ENCODE peak calls at places on chromosomes 7 and 10, in six cellular contexts. L is fibroblast of mammary gland, R is AG04450, A is GM12864, D is mucosa of descending colon, P is gastrocnemius medialis. N is an unnamed sample.

GRCh38 chr10:32323051-32323450 is 23.9 kb downstream of the EPC1 start:
- DNase-seq in L (no peak), R (no peak), A (no peak), D (no peak), P (no peak), N (no peak)

GRCh38 chr7:117808273-117808868 is 64.9 kb downstream of the CTTNBP2 start:
- DNase-seq in L (peak), R (no peak), A (no peak), D (peak), P (no peak), N (no peak)

GRCh38 chr7:139984642-139985539 is 77.9 kb downstream of the PARP12 start:
- DNase-seq in L (no peak), R (no peak), A (no peak), D (no peak), P (no peak), N (no peak)

GRCh38 chr10:316390-316789 is 181.1 kb downstream of the ZMYND11 start:
- DNase-seq in L (no peak), R (no peak), A (no peak), D (no peak), P (no peak), N (no peak)

GRCh38 chr10:44994752-44995530 is 5.8 kb upstream of the ZNF22 start:
- DNase-seq in L (no peak), R (no peak), A (no peak), D (no peak), P (no peak), N (no peak)

GRCh38 chr10:102347236-102347828 is 48.2 kb upstream of the NFKB2 start:
- DNase-seq in L (peak), R (no peak), A (no peak), D (peak), P (peak), N (no peak)

GRCh38 chr7:17118412-17118811 is 180.0 kb upstream of the AHR start:
- DNase-seq in L (no peak), R (no peak), A (no peak), D (no peak), P (no peak), N (no peak)

GRCh38 chr10:14821635-14822375 is 16.0 kb downstream of the CDNF start:
- DNase-seq in L (no peak), R (no peak), A (no peak), D (peak), P (no peak), N (no peak)

GRCh38 chr7:17060051-17060450 is 178.3 kb upstream of the AGR3 start:
- DNase-seq in L (no peak), R (no peak), A (no peak), D (no peak), P (no peak), N (no peak)

GRCh38 chr7:77867208-77867915 is 68.8 kb downstream of the PHTF2 start:
- DNase-seq in L (no peak), R (no peak), A (no peak), D (no peak), P (no peak), N (no peak)

GRCh38 chr7:101315336-101315735 is 6.3 kb downstream of the IFT22 start:
- DNase-seq in L (peak), R (no peak), A (peak), D (peak), P (no peak), N (no peak)

GRCh38 chr10:35735412-35735811 is 93.3 kb upstream of the FZD8 start:
- DNase-seq in L (peak), R (no peak), A (no peak), D (no peak), P (no peak), N (peak)

GRCh38 chr10:71911296-71911954 is 52.8 kb upstream of the CHST3 start:
- DNase-seq in L (peak), R (no peak), A (no peak), D (no peak), P (no peak), N (no peak)

GRCh38 chr10:109926141-109926745 is 2.9 kb upstream of the XPNPEP1 start:
- DNase-seq in L (no peak), R (no peak), A (no peak), D (no peak), P (no peak), N (no peak)

GRCh38 chr7:2639994-2640830 is 8.4 kb downstream of the TTYH3 start:
- DNase-seq in L (no peak), R (no peak), A (no peak), D (peak), P (no peak), N (no peak)

GRCh38 chr7:2639151-2639993 is 7.6 kb downstream of the TTYH3 start:
- DNase-seq in L (no peak), R (no peak), A (no peak), D (no peak), P (no peak), N (no peak)

GRCh38 chr7:2640858-2641257 is 9.1 kb downstream of the TTYH3 start:
- DNase-seq in L (no peak), R (no peak), A (no peak), D (no peak), P (no peak), N (no peak)

GRCh38 chr7:2643386-2644229 is 11.8 kb downstream of the TTYH3 start:
- DNase-seq in L (no peak), R (no peak), A (no peak), D (no peak), P (no peak), N (no peak)

DNA sequence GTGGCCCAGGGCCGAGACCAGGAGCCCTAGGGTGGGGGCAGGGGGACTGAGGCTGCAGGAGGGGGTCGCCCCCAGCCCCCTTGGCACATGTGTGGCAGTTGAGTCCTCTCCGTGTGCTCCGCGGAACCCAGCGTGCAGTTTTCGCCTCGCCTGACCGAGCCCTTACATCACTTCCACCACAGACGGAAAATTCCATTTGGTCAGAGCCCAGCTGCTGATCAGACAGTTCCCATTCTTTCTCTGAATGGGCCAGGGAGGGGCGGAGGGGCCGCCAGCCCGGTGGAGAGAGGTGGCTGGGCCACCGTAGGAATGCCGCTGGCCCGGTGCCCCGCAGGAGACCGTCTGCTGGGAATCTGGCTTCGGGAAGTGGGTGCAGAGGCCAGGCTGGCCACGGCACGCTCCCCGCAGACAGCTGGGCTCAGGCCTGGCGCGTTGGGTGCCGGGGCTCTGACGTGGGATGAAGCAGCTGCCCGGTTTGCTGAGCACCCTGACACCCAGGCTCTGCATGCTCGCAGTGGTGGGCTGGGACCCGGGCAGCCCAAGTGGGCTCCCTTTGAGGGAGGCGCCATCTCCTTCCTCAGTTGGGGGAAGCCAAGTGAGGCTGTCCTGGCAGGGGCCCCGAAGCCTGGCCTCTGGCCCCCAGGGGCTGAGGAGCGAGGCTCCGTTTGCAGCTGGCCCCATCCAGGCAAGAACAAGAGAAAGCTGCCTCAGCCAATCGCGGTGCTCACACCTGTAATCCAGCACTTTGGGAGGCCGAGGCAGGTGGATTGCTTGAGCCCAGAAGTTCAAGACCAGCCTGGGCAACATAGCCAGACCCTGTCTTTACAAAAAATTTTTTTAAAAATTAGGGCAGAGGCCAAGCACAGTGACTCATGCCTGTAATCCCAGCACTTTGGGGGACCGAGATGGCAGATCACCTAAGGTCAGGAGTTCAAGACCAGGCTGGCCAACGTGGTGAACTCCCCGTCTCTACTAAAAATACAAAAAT is 9.9 kb downstream of the TTYH3 start:
- DNase-seq in L (peak), R (peak), A (no peak), D (peak), P (peak), N (peak)
- H3K4me3 ChIP-seq in L (no peak), R (peak), A (no peak), D (no peak), P (peak), N (no peak)

DNA sequence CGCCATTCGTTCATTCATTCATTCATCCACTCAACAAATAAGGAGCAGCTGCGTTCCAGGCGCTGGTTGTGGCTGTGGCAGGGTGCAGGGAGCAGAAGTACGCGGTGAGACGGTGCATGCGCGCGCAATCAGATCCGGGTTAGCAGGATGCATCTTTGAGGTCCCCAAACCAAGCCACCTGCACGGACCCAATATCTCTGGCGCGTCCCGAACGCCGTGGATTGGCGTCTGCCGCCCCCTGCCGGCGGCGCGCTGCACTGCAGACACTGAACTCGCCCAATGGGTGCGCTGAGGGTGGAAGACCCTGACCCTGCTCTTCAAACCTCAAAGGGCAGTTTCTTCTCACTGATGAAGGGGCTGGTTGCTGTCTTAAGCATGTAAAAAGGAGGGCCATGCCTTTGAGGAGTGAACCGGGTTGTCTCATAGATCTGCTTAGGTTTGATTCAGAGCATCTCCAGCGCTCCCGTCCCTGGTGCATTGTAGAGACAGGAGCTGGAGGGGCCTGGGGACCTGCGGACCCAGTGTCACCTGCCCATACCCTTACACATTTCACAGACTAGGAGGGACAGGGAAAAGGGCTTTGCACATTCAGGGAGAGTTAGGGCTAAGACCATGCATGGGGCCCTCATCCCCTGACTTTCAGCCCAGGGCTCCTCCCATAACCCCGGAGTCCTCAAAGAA is 102.5 kb downstream of the RAMP3 start:
- DNase-seq in L (peak), R (peak), A (peak), D (peak), P (no peak), N (no peak)
- TF ChIP-seq CTCF in L (peak), R (peak), A (peak), D (peak), P (peak), N (peak)

DNA sequence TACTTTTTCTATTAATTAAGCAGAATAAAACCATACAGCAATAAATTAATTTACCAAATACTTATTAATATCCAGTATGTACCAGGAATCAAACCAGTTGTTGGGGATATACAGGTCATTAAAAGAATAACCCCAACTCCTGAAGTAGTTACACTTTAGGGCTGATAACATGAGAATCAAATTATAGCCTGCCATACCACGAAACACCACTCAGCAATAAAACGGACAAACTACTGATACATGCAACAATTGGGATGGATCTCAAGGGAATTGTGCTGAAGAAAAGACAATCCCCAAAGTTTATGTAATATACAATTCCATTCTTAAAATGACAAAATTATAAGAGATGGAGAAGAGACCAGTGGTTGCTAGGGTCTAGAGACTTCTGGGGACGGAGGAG is 22.7 kb downstream of the MCMBP start:
- DNase-seq in L (no peak), R (no peak), A (no peak), D (no peak), P (no peak), N (no peak)
- H3K4me3 ChIP-seq in L (no peak), R (no peak), A (no peak), D (no peak), P (no peak), N (no peak)

GRCh38 chr10:121169406-121169805 is 318.2 kb downstream of the WDR11 start:
- DNase-seq in L (no peak), R (no peak), A (no peak), D (no peak), P (no peak), N (no peak)

GRCh38 chr10:121165276-121165675 is 314.1 kb downstream of the WDR11 start:
- DNase-seq in L (no peak), R (no peak), A (no peak), D (no peak), P (no peak), N (no peak)

GRCh38 chr10:121171825-121172224 is 320.7 kb downstream of the WDR11 start:
- DNase-seq in L (no peak), R (no peak), A (no peak), D (no peak), P (no peak), N (no peak)

GRCh38 chr10:121167534-121168243 is 316.5 kb downstream of the WDR11 start:
- DNase-seq in L (no peak), R (no peak), A (no peak), D (no peak), P (no peak), N (no peak)

DNA sequence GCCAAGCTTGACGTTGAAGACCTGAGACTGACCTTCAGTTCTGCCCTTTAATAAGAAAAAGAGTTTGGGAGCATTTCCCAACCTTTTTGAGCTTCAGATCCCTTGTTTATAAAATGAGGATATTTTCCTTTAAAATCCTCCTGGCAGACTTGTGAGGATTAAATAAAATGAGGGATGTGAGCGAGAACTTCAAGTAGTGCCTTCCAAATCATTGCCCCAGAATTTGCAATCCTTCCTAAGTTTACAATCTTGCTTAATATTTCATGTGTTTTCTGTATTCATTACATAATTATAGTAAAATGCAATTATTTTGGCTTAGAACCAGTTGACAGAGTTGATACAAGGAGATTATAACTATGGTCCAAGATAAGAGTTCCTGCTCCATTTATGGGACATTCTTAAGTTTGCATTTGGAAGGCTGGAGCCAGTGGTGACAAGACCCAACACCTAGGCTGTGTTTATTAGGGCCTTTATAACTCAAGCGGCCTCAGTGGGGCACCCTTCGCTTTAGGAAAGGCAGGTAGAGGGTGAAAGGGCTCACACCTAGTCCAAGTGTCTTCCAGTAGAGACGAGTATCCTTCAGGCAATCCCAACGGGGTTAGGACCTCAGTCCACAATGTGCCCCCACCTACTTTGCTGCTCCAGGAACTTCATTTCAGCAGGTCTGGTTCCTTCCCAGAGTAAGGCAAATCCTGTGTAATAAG is 317.5 kb downstream of the WDR11 start:
- DNase-seq in L (no peak), R (no peak), A (no peak), D (no peak), P (no peak), N (no peak)
- TF ChIP-seq CTCF in L (no peak), R (no peak), A (no peak), D (no peak), P (no peak), N (peak)

GRCh38 chr10:99433378-99434020 is 3.1 kb upstream of the GOT1 start:
- DNase-seq in L (peak), R (no peak), A (no peak), D (no peak), P (no peak), N (no peak)
- H3K4me3 ChIP-seq in L (no peak), R (no peak), A (no peak), D (no peak), P (no peak), N (no peak)

DNA sequence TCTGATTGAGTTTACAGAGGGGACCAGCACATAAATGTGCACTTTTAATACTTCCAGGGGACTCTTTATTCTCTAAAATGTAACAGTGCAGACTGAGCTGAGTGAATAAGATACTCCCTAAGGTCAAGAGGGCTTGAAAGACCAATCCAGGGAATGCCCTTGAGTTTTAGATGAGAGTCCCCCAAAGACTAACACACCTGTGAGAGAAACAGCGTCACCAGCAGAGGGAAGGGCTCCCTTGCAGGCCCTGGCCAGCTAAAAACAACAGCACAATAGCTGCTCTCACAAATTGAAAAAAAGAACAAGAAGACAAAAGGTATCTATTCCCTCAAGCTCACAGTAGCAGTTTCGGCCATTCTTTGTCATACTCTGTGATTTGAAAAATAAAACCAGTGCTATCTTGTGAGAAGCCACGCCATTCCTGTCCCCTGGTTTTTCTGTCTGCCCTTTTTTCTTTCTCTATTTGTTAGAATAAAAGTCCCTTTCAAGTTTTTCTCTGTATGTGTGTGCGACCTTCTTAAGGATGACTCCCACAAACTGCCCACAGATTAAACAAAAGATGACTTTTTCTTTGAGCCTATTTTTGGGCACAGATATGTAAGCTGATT is 230.4 kb upstream of the BMPER start:
- DNase-seq in L (no peak), R (no peak), A (no peak), D (no peak), P (no peak), N (no peak)
- TF ChIP-seq CTCF in L (no peak), R (no peak), A (no peak), D (no peak), P (no peak), N (no peak)

DNA sequence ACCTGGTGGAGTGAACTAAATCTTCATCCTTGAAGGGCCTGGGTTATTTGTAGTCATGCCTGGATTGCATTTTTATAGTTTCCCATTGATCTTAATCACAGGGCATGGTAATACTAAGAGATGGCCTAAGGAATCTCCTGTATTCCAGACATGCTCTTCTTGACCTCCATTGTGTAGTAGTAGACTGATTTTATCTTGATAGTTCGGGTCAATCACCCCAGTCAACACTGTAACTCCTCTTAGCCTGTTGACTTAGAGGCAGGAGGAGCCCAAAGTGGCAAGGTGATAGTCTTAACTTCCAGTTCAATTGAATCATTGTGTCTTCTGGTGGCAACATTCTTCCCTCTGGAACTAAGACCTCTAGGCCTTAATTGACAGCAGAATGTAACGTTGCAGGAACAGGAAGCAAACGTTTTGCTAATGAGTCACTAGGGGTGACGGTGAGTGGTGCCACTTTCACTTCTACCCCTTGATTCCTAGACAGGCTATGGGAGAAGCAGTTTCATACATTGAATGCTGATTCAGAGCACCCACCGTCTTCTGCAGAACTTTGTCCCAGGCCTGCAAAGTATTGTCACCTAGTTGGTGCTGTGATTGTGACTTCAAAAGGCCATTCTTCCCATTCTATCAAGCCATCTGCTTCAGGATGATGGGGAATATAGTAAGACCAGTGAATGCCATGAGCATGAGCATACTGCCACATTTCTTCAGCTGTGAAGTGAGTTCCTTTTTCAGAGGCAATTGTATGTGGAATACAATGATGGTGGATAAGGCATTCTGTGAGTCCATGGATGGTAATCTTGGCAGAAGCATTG is 24.0 kb upstream of the PAPSS2 start:
- DNase-seq in L (peak), R (peak), A (peak), D (no peak), P (no peak), N (peak)
- H3K4me3 ChIP-seq in L (no peak), R (no peak), A (no peak), D (no peak), P (no peak), N (no peak)

GRCh38 chr7:123871998-123872867 is 27.3 kb downstream of the HYAL4 start:
- DNase-seq in L (peak), R (peak), A (peak), D (peak), P (peak), N (no peak)
- TF ChIP-seq CTCF in L (peak), R (peak), A (peak), D (no peak), P (peak), N (peak)

GRCh38 chr7:157278791-157279678 is 57.8 kb upstream of the DNAJB6 start:
- DNase-seq in L (peak), R (no peak), A (no peak), D (peak), P (no peak), N (no peak)
- H3K4me3 ChIP-seq in L (peak), R (peak), A (peak), D (peak), P (peak), N (peak)

GRCh38 chr7:11784808-11785536 is 47.0 kb downstream of the THSD7A start:
- DNase-seq in L (no peak), R (no peak), A (no peak), D (no peak), P (no peak), N (no peak)

GRCh38 chr7:11776083-11776482 is 55.9 kb downstream of the THSD7A start:
- DNase-seq in L (no peak), R (no peak), A (no peak), D (no peak), P (no peak), N (no peak)

GRCh38 chr7:11775401-11775800 is 56.6 kb downstream of the THSD7A start:
- DNase-seq in L (no peak), R (no peak), A (no peak), D (no peak), P (no peak), N (no peak)

GRCh38 chr7:11780267-11780666 is 51.7 kb downstream of the THSD7A start:
- DNase-seq in L (no peak), R (no peak), A (no peak), D (no peak), P (no peak), N (no peak)

GRCh38 chr7:11779864-11780263 is 52.1 kb downstream of the THSD7A start:
- DNase-seq in L (no peak), R (no peak), A (no peak), D (no peak), P (no peak), N (no peak)
- TF ChIP-seq CTCF in L (no peak), R (no peak), A (no peak), D (no peak), P (no peak), N (no peak)

N was measured in epithelial cell of proximal tubule.